ENCODE peak calls at places on chromosome 18, in seven cellular contexts. Q is transverse colon, I is foreskin fibroblast, E is GM13977, P is omental fat pad, O is fibroblast of mammary gland, Z is heart left ventricle. G is an unnamed sample.

GRCh38 chr18:79402209-79402576 is 6.5 kb downstream of the NFATC1 start:
- DNase-seq in Q (no peak), I (no peak), E (no peak), P (no peak), O (no peak), Z (no peak), G (no peak)

GRCh38 chr18:519019-519879 is 18.7 kb upstream of the COLEC12 start:
- DNase-seq in Q (peak; percentile 23), I (peak; percentile 49), E (peak; percentile 59), P (no peak), O (peak; percentile 72), Z (peak; percentile 54), G (no peak)

GRCh38 chr18:50678651-50679415 is 118.9 kb downstream of the MAPK4 start:
- DNase-seq in Q (no peak), I (no peak), E (no peak), P (no peak), O (no peak), Z (no peak), G (no peak)

GRCh38 chr18:24799176-24799575 is 338.7 kb downstream of the HRH4 start:
- DNase-seq in Q (no peak), I (peak; percentile 8), E (no peak), P (no peak), O (no peak), Z (no peak), G (no peak)

GRCh38 chr18:22613058-22613690 is 195.5 kb upstream of the CTAGE1 start:
- DNase-seq in Q (peak; percentile 72), I (no peak), E (no peak), P (no peak), O (no peak), Z (no peak), G (no peak)

GRCh38 chr18:12373032-12373770 is 3.8 kb downstream of the AFG3L2 start:
- DNase-seq in Q (peak; percentile 21), I (no peak), E (no peak), P (no peak), O (no peak), Z (no peak), G (no peak)

GRCh38 chr18:61331051-61331450 is 2.2 kb upstream of the CDH20 start:
- DNase-seq in Q (no peak), I (no peak), E (no peak), P (no peak), O (no peak), Z (no peak), G (no peak)

GRCh38 chr18:48080546-48080945 is 150.1 kb upstream of the SMAD2 start:
- DNase-seq in Q (no peak), I (no peak), E (no peak), P (no peak), O (no peak), Z (no peak), G (no peak)

GRCh38 chr18:79935499-79935898 is 16.0 kb downstream of the SLC66A2 start:
- DNase-seq in Q (peak; percentile 5), I (no peak), E (no peak), P (peak; percentile 7), O (no peak), Z (no peak), G (no peak)

GRCh38 chr18:74289946-74290478 is 1.8 kb downstream of the CYB5A start:
- DNase-seq in Q (no peak), I (no peak), E (no peak), P (no peak), O (no peak), Z (no peak), G (no peak)

GRCh38 chr18:50590625-50591024 is 30.7 kb downstream of the MAPK4 start:
- DNase-seq in Q (no peak), I (no peak), E (no peak), P (no peak), O (no peak), Z (no peak), G (no peak)

GRCh38 chr18:34048423-34048822 is 176.3 kb downstream of the NOL4 start:
- DNase-seq in Q (no peak), I (no peak), E (no peak), P (no peak), O (no peak), Z (no peak), G (no peak)

GRCh38 chr18:41038071-41038470 is 917.0 kb upstream of the PIK3C3 start:
- DNase-seq in Q (no peak), I (no peak), E (no peak), P (no peak), O (no peak), Z (no peak), G (no peak)

GRCh38 chr18:6203791-6204190 is 210.9 kb downstream of the L3MBTL4 start:
- DNase-seq in Q (peak; percentile 11), I (no peak), E (no peak), P (no peak), O (no peak), Z (no peak), G (no peak)

GRCh38 chr18:47773931-47774330 is 156.5 kb downstream of the SMAD2 start:
- DNase-seq in Q (no peak), I (no peak), E (no peak), P (no peak), O (no peak), Z (no peak), G (no peak)

GRCh38 chr18:11761553-11761952 is 72.5 kb downstream of the GNAL start:
- DNase-seq in Q (no peak), I (no peak), E (no peak), P (no peak), O (no peak), Z (no peak), G (no peak)

GRCh38 chr18:59467497-59467896 is 108.4 kb upstream of the LMAN1 start:
- DNase-seq in Q (no peak), I (no peak), E (no peak), P (no peak), O (no peak), Z (no peak), G (no peak)

GRCh38 chr18:37986665-37987064 is 421.1 kb upstream of the CELF4 start:
- DNase-seq in Q (no peak), I (no peak), E (no peak), P (no peak), O (no peak), Z (no peak), G (no peak)

GRCh38 chr18:54843302-54843701 is 15.0 kb downstream of the RAB27B start:
- DNase-seq in Q (no peak), I (peak; percentile 19), E (no peak), P (no peak), O (peak; percentile 45), Z (no peak), G (no peak)

DNA sequence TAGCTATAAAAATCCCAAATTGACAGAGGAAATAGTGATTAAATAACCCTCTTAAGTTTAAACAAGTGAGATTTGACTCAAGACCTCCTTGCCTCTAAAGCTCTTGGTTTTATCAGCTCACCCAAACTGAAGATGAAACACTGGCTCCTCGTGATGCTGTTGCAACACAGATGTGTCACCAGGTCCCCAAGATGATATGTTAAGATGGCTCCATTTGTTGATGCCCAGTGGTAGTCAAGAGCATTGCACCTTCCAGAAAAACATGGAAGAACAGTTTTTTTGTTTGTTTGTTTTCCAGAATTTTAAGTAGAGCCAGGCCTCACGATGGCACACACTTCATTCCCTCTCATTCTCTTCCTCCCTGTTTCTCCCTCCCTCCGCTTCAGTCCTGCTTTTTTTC is 399.8 kb downstream of the TXNL1 start:
- DNase-seq in Q (no peak), I (peak; percentile 13), E (no peak), P (no peak), O (peak; percentile 17), Z (no peak), G (no peak)
- TF ChIP-seq CTCF in Q (no peak), I (no peak), E (no peak), P (no peak), O (peak; percentile 22), Z (no peak), G (no peak)

DNA sequence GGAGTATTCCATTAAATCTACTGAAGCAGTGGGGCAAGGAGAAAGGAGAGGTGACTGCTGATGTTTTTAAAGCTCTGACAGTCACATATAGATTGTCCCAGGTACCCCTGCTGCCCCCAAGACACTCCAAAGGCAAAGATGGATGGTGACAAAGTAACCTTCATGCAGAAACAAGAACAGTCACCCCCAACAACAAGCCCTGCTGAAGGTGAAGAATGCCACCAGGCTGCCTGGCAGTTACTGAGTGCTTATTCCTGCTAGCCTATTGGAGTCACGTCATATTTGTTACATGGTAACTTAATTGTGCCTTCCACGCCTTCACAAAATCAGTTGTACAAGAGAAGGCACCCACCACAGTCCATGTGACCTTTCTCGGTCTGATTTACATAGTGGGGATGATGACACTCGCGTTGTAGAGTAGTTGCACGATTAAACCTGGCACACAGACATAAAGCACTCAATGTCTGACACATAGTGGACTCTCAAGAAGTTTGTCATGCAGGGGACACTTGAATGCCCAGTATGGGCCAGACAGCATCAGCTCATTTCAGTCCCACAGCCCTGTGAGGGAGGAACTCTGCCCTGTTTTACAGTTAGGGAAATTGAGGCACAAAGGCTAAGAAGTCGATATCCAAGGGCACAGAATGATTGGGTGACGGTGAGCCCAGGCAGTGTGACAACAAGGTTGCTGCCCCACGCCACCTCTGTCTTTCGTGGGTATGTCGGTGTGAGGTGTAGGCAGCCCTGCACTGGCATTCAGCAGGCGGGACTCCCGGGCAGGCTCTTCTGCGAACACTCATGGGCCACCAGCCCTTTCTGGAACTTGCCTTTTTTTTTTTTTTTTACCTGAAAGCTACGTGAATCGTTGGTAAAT is 62.7 kb downstream of the ZCCHC2 start:
- DNase-seq in Q (no peak), I (no peak), E (no peak), P (no peak), O (no peak), Z (no peak), G (no peak)
- TF ChIP-seq CTCF in Q (no peak), I (no peak), E (no peak), P (no peak), O (no peak), Z (no peak), G (no peak)

DNA sequence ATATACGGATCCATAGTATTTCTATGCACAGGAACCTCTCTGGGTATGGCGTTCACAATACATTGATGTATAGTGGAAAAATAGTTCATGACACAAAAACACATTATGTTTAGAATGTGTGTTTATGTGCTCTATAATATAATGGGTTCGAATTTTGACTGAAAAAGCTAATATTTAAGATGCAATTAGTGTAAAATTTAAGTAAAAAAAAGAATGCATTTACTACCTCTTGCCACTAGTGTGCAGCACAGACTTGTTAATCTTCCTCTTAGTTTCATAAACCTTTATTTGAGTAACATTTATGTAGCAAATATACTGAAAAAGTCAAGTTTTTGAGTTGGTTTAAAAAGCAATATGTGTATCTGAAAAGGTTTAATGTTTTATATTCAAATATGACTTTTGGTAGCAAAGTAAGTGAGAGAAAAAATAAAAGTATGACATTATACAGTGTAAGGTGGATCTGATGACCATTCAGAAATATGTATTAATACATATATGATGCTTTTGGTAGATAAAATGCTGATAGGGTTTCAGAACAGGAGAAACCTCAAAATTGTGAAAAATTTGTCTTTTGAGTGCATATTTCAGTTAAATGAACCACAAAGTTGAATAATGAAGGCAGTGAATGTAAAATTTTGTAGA is 49.5 kb downstream of the CCDC102B start:
- DNase-seq in Q (no peak), I (peak; percentile 56), E (no peak), P (no peak), O (peak; percentile 69), Z (no peak), G (no peak)
- TF ChIP-seq CTCF in Q (peak; percentile 25), I (peak; percentile 41), E (peak; percentile 62), P (no peak), O (peak; percentile 80), Z (peak; percentile 59), G (peak; percentile 48)

DNA sequence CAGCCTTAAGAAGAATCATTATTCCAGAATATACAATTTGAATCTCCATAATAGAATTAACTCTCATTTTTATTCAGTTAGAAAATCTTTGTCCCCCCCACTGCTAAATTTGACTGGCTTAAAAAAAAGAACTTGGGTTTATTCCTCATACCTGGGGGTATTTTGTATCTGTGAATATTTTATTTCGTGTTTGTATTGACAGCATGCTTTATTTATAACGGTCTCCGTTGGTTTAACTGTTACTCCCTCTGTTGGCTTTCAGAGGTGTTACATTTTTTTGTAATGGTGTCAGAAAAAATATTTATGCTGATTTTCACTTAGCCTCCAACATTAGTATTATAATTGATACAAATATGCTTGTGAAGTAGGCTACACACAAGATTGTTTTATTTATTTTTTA is 109.1 kb downstream of the HAUS1 start:
- DNase-seq in Q (no peak), I (no peak), E (peak; percentile 34), P (no peak), O (peak; percentile 9), Z (no peak), G (no peak)
- TF ChIP-seq CTCF in Q (peak; percentile 43), I (no peak), E (peak; percentile 43), P (no peak), O (peak; percentile 35), Z (peak; percentile 49), G (no peak)